ENCODE peak calls at places on chromosomes 16 and 17, in nine cellular contexts. One of them, this sample, is unnamed.

GRCh38 chr17:63035695-63036094 is 69.7 kb downstream of the TANC2 start:
- DNase-seq in psoas muscle: no peak
- DNase-seq in stomach: no peak
- DNase-seq in GM23338: no peak
- DNase-seq in prostate gland: no peak
- DNase-seq in Caco-2: no peak
- DNase-seq in MM.1S: peak; percentile 43
- DNase-seq in cardiac muscle cell: no peak
- DNase-seq in sigmoid colon: no peak
- DNase-seq in this sample: no peak

GRCh38 chr17:29076722-29077121 is 33.8 kb downstream of the PIPOX start:
- DNase-seq in stomach: no peak
- DNase-seq in psoas muscle: no peak
- DNase-seq in GM23338: peak; percentile 76
- DNase-seq in Caco-2: no peak
- DNase-seq in sigmoid colon: no peak
- DNase-seq in MM.1S: no peak
- DNase-seq in prostate gland: no peak
- DNase-seq in cardiac muscle cell: no peak
- DNase-seq in this sample: no peak

GRCh38 chr16:22728167-22728836 is 85.7 kb upstream of the HS3ST2 start:
- DNase-seq in Caco-2: no peak
- DNase-seq in cardiac muscle cell: no peak
- DNase-seq in psoas muscle: no peak
- DNase-seq in prostate gland: no peak
- DNase-seq in sigmoid colon: no peak
- DNase-seq in MM.1S: no peak
- DNase-seq in stomach: no peak
- DNase-seq in GM23338: no peak
- DNase-seq in this sample: no peak

GRCh38 chr17:74737299-74738050 is 419 bp downstream of the RAB37 start:
- DNase-seq in MM.1S: peak; percentile 49
- DNase-seq in Caco-2: peak; percentile 84
- DNase-seq in prostate gland: no peak
- DNase-seq in cardiac muscle cell: peak; percentile 55
- DNase-seq in psoas muscle: no peak
- DNase-seq in stomach: no peak
- DNase-seq in sigmoid colon: no peak
- DNase-seq in GM23338: peak; percentile 92
- DNase-seq in this sample: no peak

GRCh38 chr16:72312862-72313261 is 140.9 kb upstream of the PMFBP1 start:
- DNase-seq in prostate gland: no peak
- DNase-seq in stomach: no peak
- DNase-seq in cardiac muscle cell: no peak
- DNase-seq in GM23338: peak; percentile 17
- DNase-seq in MM.1S: no peak
- DNase-seq in Caco-2: no peak
- DNase-seq in psoas muscle: no peak
- DNase-seq in sigmoid colon: no peak
- DNase-seq in this sample: no peak

GRCh38 chr17:29243792-29244191 is 2.9 kb upstream of the CRYBA1 start:
- DNase-seq in cardiac muscle cell: no peak
- DNase-seq in psoas muscle: no peak
- DNase-seq in Caco-2: no peak
- DNase-seq in MM.1S: no peak
- DNase-seq in GM23338: peak; percentile 71
- DNase-seq in stomach: no peak
- DNase-seq in sigmoid colon: no peak
- DNase-seq in prostate gland: no peak
- DNase-seq in this sample: no peak

GRCh38 chr16:81650982-81651562 is 128.0 kb upstream of the PLCG2 start:
- DNase-seq in GM23338: peak; percentile 55
- DNase-seq in Caco-2: no peak
- DNase-seq in cardiac muscle cell: peak; percentile 86
- DNase-seq in prostate gland: peak; percentile 36
- DNase-seq in stomach: peak; percentile 50
- DNase-seq in sigmoid colon: peak; percentile 95
- DNase-seq in psoas muscle: peak; percentile 62
- DNase-seq in MM.1S: no peak
- DNase-seq in this sample: peak; percentile 35

GRCh38 chr17:10226930-10227695 is 28.7 kb upstream of the GAS7 start:
- DNase-seq in stomach: peak; percentile 28
- DNase-seq in GM23338: peak; percentile 82
- DNase-seq in sigmoid colon: no peak
- DNase-seq in psoas muscle: no peak
- DNase-seq in cardiac muscle cell: peak; percentile 64
- DNase-seq in Caco-2: peak; percentile 38
- DNase-seq in prostate gland: peak; percentile 46
- DNase-seq in MM.1S: peak; percentile 19
- DNase-seq in this sample: no peak

GRCh38 chr17:46035112-46035818 is 36.2 kb downstream of the STH start:
- DNase-seq in cardiac muscle cell: no peak
- DNase-seq in GM23338: peak; percentile 35
- DNase-seq in MM.1S: peak; percentile 64
- DNase-seq in psoas muscle: no peak
- DNase-seq in stomach: no peak
- DNase-seq in Caco-2: no peak
- DNase-seq in sigmoid colon: no peak
- DNase-seq in prostate gland: no peak
- DNase-seq in this sample: peak; percentile 70

GRCh38 chr17:34365340-34365739 is 2.3 kb upstream of the CCL1 start:
- DNase-seq in prostate gland: no peak
- DNase-seq in GM23338: no peak
- DNase-seq in MM.1S: peak; percentile 96
- DNase-seq in psoas muscle: no peak
- DNase-seq in Caco-2: no peak
- DNase-seq in sigmoid colon: no peak
- DNase-seq in stomach: no peak
- DNase-seq in cardiac muscle cell: no peak
- DNase-seq in this sample: no peak

GRCh38 chr16:86680661-86681439 is 102.5 kb downstream of the FOXL1 start:
- DNase-seq in GM23338: no peak
- DNase-seq in Caco-2: no peak
- DNase-seq in sigmoid colon: peak; percentile 47
- DNase-seq in stomach: no peak
- DNase-seq in prostate gland: no peak
- DNase-seq in cardiac muscle cell: no peak
- DNase-seq in psoas muscle: no peak
- DNase-seq in MM.1S: no peak
- DNase-seq in this sample: no peak

GRCh38 chr17:40341808-40342574 is 22.5 kb downstream of the GJD3 start:
- DNase-seq in MM.1S: no peak
- DNase-seq in GM23338: peak; percentile 87
- DNase-seq in prostate gland: peak; percentile 77
- DNase-seq in stomach: peak; percentile 81
- DNase-seq in psoas muscle: peak; percentile 87
- DNase-seq in Caco-2: peak; percentile 88
- DNase-seq in sigmoid colon: peak; percentile 92
- DNase-seq in cardiac muscle cell: peak; percentile 78
- DNase-seq in this sample: peak; percentile 92

GRCh38 chr17:48048321-48049140 is at the start of gene NFE2L1:
- DNase-seq in MM.1S: peak; percentile 82
- DNase-seq in Caco-2: peak; percentile 100
- DNase-seq in prostate gland: peak; percentile 74
- DNase-seq in cardiac muscle cell: peak; percentile 92
- DNase-seq in psoas muscle: peak; percentile 95
- DNase-seq in sigmoid colon: peak; percentile 97
- DNase-seq in stomach: peak; percentile 90
- DNase-seq in GM23338: peak; percentile 89
- DNase-seq in this sample: peak; percentile 84

GRCh38 chr17:40063034-40063765 is 435 bp downstream of the THRA start:
- DNase-seq in Caco-2: no peak
- DNase-seq in stomach: peak; percentile 51
- DNase-seq in GM23338: peak; percentile 83
- DNase-seq in cardiac muscle cell: peak; percentile 72
- DNase-seq in psoas muscle: peak; percentile 70
- DNase-seq in prostate gland: no peak
- DNase-seq in MM.1S: peak; percentile 45
- DNase-seq in sigmoid colon: peak; percentile 84
- DNase-seq in this sample: peak; percentile 59

GRCh38 chr16:81786321-81786720 is 7.2 kb downstream of the PLCG2 start:
- DNase-seq in Caco-2: no peak
- DNase-seq in GM23338: peak; percentile 22
- DNase-seq in stomach: no peak
- DNase-seq in psoas muscle: no peak
- DNase-seq in prostate gland: no peak
- DNase-seq in cardiac muscle cell: no peak
- DNase-seq in sigmoid colon: no peak
- DNase-seq in MM.1S: no peak
- DNase-seq in this sample: no peak

GRCh38 chr16:89041571-89042481 is 51.8 kb upstream of the ACSF3 start:
- DNase-seq in MM.1S: no peak
- DNase-seq in Caco-2: no peak
- DNase-seq in psoas muscle: peak; percentile 12
- DNase-seq in stomach: no peak
- DNase-seq in GM23338: no peak
- DNase-seq in prostate gland: no peak
- DNase-seq in cardiac muscle cell: no peak
- DNase-seq in sigmoid colon: no peak
- DNase-seq in this sample: no peak

GRCh38 chr16:57863434-57864160 is 61.3 kb upstream of the KIFC3 start:
- DNase-seq in cardiac muscle cell: peak; percentile 72
- DNase-seq in prostate gland: peak; percentile 63
- DNase-seq in psoas muscle: peak; percentile 43
- DNase-seq in Caco-2: peak; percentile 73
- DNase-seq in GM23338: peak; percentile 88
- DNase-seq in sigmoid colon: peak; percentile 83
- DNase-seq in MM.1S: peak; percentile 35
- DNase-seq in stomach: peak; percentile 71
- DNase-seq in this sample: peak; percentile 75

GRCh38 chr17:27445971-27446370 is 10.3 kb upstream of the KSR1 start:
- DNase-seq in sigmoid colon: no peak
- DNase-seq in GM23338: no peak
- DNase-seq in Caco-2: no peak
- DNase-seq in psoas muscle: no peak
- DNase-seq in stomach: no peak
- DNase-seq in cardiac muscle cell: no peak
- DNase-seq in prostate gland: no peak
- DNase-seq in MM.1S: no peak
- DNase-seq in this sample: no peak

GRCh38 chr16:68384293-68385255 is 63.7 kb downstream of the SMPD3 start:
- DNase-seq in cardiac muscle cell: peak; percentile 36
- DNase-seq in Caco-2: no peak
- DNase-seq in GM23338: peak; percentile 48
- DNase-seq in MM.1S: peak; percentile 87
- DNase-seq in stomach: no peak
- DNase-seq in psoas muscle: no peak
- DNase-seq in sigmoid colon: no peak
- DNase-seq in prostate gland: no peak
- DNase-seq in this sample: no peak

GRCh38 chr17:79483842-79484241 is 127.0 kb downstream of the RBFOX3 start:
- DNase-seq in GM23338: no peak
- DNase-seq in cardiac muscle cell: no peak
- DNase-seq in MM.1S: no peak
- DNase-seq in Caco-2: no peak
- DNase-seq in stomach: no peak
- DNase-seq in prostate gland: no peak
- DNase-seq in psoas muscle: no peak
- DNase-seq in sigmoid colon: no peak
- DNase-seq in this sample: no peak

DNA sequence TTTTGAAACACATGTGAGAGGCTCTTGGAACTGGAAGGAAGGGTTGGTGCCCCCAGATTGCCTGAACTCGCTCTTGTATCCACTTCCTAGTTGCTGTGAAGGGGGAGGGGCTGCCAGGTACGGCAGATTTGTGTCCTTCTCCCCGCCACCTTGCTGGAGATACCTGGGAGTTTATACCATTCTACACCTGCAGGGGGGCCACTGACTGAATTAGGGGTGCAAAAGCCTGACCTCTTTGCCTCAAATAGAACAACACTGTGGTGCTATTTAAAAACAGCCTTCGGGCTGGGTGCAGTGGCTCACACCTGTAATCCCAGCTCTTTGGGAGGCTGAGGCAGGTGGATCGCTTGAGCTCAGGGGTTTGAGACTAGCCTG is 35.1 kb upstream of the IL34 start:
- DNase-seq in Caco-2: no peak
- DNase-seq in sigmoid colon: no peak
- DNase-seq in stomach: no peak
- DNase-seq in cardiac muscle cell: no peak
- DNase-seq in prostate gland: no peak
- DNase-seq in MM.1S: no peak
- DNase-seq in GM23338: peak; percentile 90
- DNase-seq in psoas muscle: no peak
- DNase-seq in this sample: no peak
- H3K4me1 ChIP-seq in Caco-2: peaks cover 21% of the 10 kb centered on the region
- H3K4me1 ChIP-seq in sigmoid colon: peaks cover 11% of the 10 kb centered on the region
- H3K4me1 ChIP-seq in stomach: peaks cover 10% of the 10 kb centered on the region
- H3K4me1 ChIP-seq in cardiac muscle cell: peaks cover 3% of the 10 kb centered on the region
- H3K4me1 ChIP-seq in prostate gland: no peaks in the 10 kb centered on the region
- H3K4me1 ChIP-seq in MM.1S: no peaks in the 10 kb centered on the region
- H3K4me1 ChIP-seq in GM23338: peaks cover 17% of the 10 kb centered on the region
- H3K4me1 ChIP-seq in psoas muscle: peaks cover 13% of the 10 kb centered on the region
- H3K4me1 ChIP-seq in this sample: no peaks in the 10 kb centered on the region

GRCh38 chr17:61759362-61759761 is 104.0 kb downstream of the BRIP1 start:
- DNase-seq in GM23338: no peak
- DNase-seq in cardiac muscle cell: no peak
- DNase-seq in sigmoid colon: no peak
- DNase-seq in stomach: no peak
- DNase-seq in Caco-2: no peak
- DNase-seq in MM.1S: no peak
- DNase-seq in psoas muscle: no peak
- DNase-seq in prostate gland: no peak
- DNase-seq in this sample: no peak
- H3K36me3 ChIP-seq in GM23338: no peaks in the 10 kb centered on the region
- H3K36me3 ChIP-seq in cardiac muscle cell: no peaks in the 10 kb centered on the region
- H3K36me3 ChIP-seq in sigmoid colon: no peaks in the 10 kb centered on the region
- H3K36me3 ChIP-seq in stomach: no peaks in the 10 kb centered on the region
- H3K36me3 ChIP-seq in Caco-2: no peaks in the 10 kb centered on the region
- H3K36me3 ChIP-seq in MM.1S: no peaks in the 10 kb centered on the region
- H3K36me3 ChIP-seq in psoas muscle: no peaks in the 10 kb centered on the region
- H3K36me3 ChIP-seq in prostate gland: no peaks in the 10 kb centered on the region
- H3K36me3 ChIP-seq in this sample: no peaks in the 10 kb centered on the region

DNA sequence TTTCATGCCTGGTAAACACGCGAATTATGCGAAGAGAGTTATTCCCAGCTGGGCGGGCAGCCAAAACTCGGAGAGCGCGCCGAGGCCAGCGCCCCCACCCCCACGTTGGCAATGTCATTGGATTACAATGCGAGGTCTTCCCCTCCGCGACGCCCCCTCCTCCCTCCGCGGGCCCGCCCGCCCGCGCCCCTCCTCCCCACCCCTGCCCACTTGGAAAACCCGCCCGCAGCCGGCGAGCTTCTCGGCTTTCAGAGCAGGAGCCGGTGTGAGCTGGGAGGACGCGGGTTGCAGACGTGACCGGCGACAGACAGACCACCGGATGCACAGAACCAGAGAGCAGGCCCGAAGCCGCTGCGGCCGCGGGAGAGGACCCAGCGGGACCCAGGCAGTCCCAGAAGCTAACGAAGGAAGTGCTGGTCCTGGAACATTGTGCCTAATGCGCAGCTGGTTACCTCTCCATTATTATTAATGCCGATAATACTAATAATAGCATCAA is 4.0 kb downstream of the NOG start:
- DNase-seq in sigmoid colon: no peak
- DNase-seq in cardiac muscle cell: peak; percentile 93
- DNase-seq in prostate gland: no peak
- DNase-seq in GM23338: peak; percentile 61
- DNase-seq in MM.1S: no peak
- DNase-seq in Caco-2: no peak
- DNase-seq in stomach: no peak
- DNase-seq in psoas muscle: no peak
- DNase-seq in this sample: no peak
- H3K27me3 ChIP-seq in sigmoid colon: peaks cover 70% of the 10 kb centered on the region
- H3K27me3 ChIP-seq in cardiac muscle cell: no peaks in the 10 kb centered on the region
- H3K27me3 ChIP-seq in prostate gland: no peaks in the 10 kb centered on the region
- H3K27me3 ChIP-seq in GM23338: peaks cover 63% of the 10 kb centered on the region
- H3K27me3 ChIP-seq in MM.1S: peaks cover 27% of the 10 kb centered on the region
- H3K27me3 ChIP-seq in Caco-2: peaks cover 9% of the 10 kb centered on the region
- H3K27me3 ChIP-seq in stomach: peaks cover 97% of the 10 kb centered on the region
- H3K27me3 ChIP-seq in psoas muscle: peaks cover 1% of the 10 kb centered on the region
- H3K27me3 ChIP-seq in this sample: no peaks in the 10 kb centered on the region

GRCh38 chr17:68763551-68763950 is 162.4 kb upstream of the FAM20A start:
- DNase-seq in GM23338: no peak
- DNase-seq in cardiac muscle cell: no peak
- DNase-seq in MM.1S: no peak
- DNase-seq in sigmoid colon: no peak
- DNase-seq in Caco-2: no peak
- DNase-seq in psoas muscle: no peak
- DNase-seq in prostate gland: no peak
- DNase-seq in stomach: no peak
- DNase-seq in this sample: no peak
- H3K4me1 ChIP-seq in GM23338: peaks cover 7% of the 10 kb centered on the region
- H3K4me1 ChIP-seq in cardiac muscle cell: no peaks in the 10 kb centered on the region
- H3K4me1 ChIP-seq in MM.1S: peaks cover 4% of the 10 kb centered on the region
- H3K4me1 ChIP-seq in sigmoid colon: no peaks in the 10 kb centered on the region
- H3K4me1 ChIP-seq in Caco-2: peaks cover 10% of the 10 kb centered on the region
- H3K4me1 ChIP-seq in psoas muscle: no peaks in the 10 kb centered on the region
- H3K4me1 ChIP-seq in prostate gland: no peaks in the 10 kb centered on the region
- H3K4me1 ChIP-seq in stomach: peaks cover 15% of the 10 kb centered on the region
- H3K4me1 ChIP-seq in this sample: no peaks in the 10 kb centered on the region

This sample was measured in pancreas.